ENCODE peak calls at places on chromosomes 16 and 17, in eight cellular contexts. One of them, this sample, is unnamed.

GRCh38 chr17:10429416-10430045 is 7.8 kb upstream of the MYH8 start:
- DNase-seq in psoas muscle: no peak
- DNase-seq in cardiac muscle cell: peak; percentile 53
- DNase-seq in GM23338: peak; percentile 14
- DNase-seq in GM23248: peak; percentile 30
- DNase-seq in astrocyte of the spinal cord: peak; percentile 2
- DNase-seq in lower lobe of right lung: no peak
- DNase-seq in mesendoderm: peak; percentile 5
- DNase-seq in this sample: no peak

GRCh38 chr17:49224997-49225337 is 5.6 kb downstream of the PHOSPHO1 start:
- DNase-seq in psoas muscle: no peak
- DNase-seq in cardiac muscle cell: no peak
- DNase-seq in GM23338: no peak
- DNase-seq in GM23248: no peak
- DNase-seq in astrocyte of the spinal cord: no peak
- DNase-seq in lower lobe of right lung: no peak
- DNase-seq in mesendoderm: no peak
- DNase-seq in this sample: no peak

GRCh38 chr16:4700997-4701743 is 7.8 kb downstream of the NUDT16L1 start:
- DNase-seq in psoas muscle: peak; percentile 57
- DNase-seq in cardiac muscle cell: no peak
- DNase-seq in GM23338: no peak
- DNase-seq in GM23248: no peak
- DNase-seq in astrocyte of the spinal cord: no peak
- DNase-seq in lower lobe of right lung: no peak
- DNase-seq in mesendoderm: no peak
- DNase-seq in this sample: no peak

GRCh38 chr17:64401244-64401860 is 10.7 kb upstream of the PECAM1 start:
- DNase-seq in psoas muscle: no peak
- DNase-seq in cardiac muscle cell: no peak
- DNase-seq in GM23338: no peak
- DNase-seq in GM23248: no peak
- DNase-seq in astrocyte of the spinal cord: no peak
- DNase-seq in lower lobe of right lung: no peak
- DNase-seq in mesendoderm: no peak
- DNase-seq in this sample: no peak

GRCh38 chr17:28173801-28174200 is 131.3 kb downstream of the NLK start:
- DNase-seq in psoas muscle: no peak
- DNase-seq in cardiac muscle cell: peak; percentile 63
- DNase-seq in GM23338: peak; percentile 30
- DNase-seq in GM23248: no peak
- DNase-seq in astrocyte of the spinal cord: no peak
- DNase-seq in lower lobe of right lung: no peak
- DNase-seq in mesendoderm: peak; percentile 29
- DNase-seq in this sample: no peak

GRCh38 chr17:80945736-80946135 is 45.9 kb upstream of the CHMP6 start:
- DNase-seq in psoas muscle: peak; percentile 30
- DNase-seq in cardiac muscle cell: no peak
- DNase-seq in GM23338: no peak
- DNase-seq in GM23248: no peak
- DNase-seq in astrocyte of the spinal cord: no peak
- DNase-seq in lower lobe of right lung: peak; percentile 40
- DNase-seq in mesendoderm: no peak
- DNase-seq in this sample: no peak

GRCh38 chr17:72030067-72030899 is 90.5 kb upstream of the SOX9 start:
- DNase-seq in psoas muscle: peak; percentile 47
- DNase-seq in cardiac muscle cell: peak; percentile 80
- DNase-seq in GM23338: peak; percentile 94
- DNase-seq in GM23248: peak; percentile 80
- DNase-seq in astrocyte of the spinal cord: peak; percentile 67
- DNase-seq in lower lobe of right lung: peak; percentile 41
- DNase-seq in mesendoderm: peak; percentile 97
- DNase-seq in this sample: peak; percentile 77

GRCh38 chr16:30761427-30761927 is 385 bp downstream of the CFAP119 start:
- DNase-seq in psoas muscle: peak; percentile 65
- DNase-seq in cardiac muscle cell: peak; percentile 30
- DNase-seq in GM23338: peak; percentile 80
- DNase-seq in GM23248: peak; percentile 61
- DNase-seq in astrocyte of the spinal cord: peak; percentile 22
- DNase-seq in lower lobe of right lung: no peak
- DNase-seq in mesendoderm: peak; percentile 61
- DNase-seq in this sample: peak; percentile 37

GRCh38 chr17:80263253-80264047 is 2.8 kb downstream of the RNF213 start:
- DNase-seq in psoas muscle: peak; percentile 88
- DNase-seq in cardiac muscle cell: peak; percentile 82
- DNase-seq in GM23338: peak; percentile 42
- DNase-seq in GM23248: peak; percentile 96
- DNase-seq in astrocyte of the spinal cord: peak; percentile 82
- DNase-seq in lower lobe of right lung: peak; percentile 90
- DNase-seq in mesendoderm: peak; percentile 51
- DNase-seq in this sample: no peak

DNA sequence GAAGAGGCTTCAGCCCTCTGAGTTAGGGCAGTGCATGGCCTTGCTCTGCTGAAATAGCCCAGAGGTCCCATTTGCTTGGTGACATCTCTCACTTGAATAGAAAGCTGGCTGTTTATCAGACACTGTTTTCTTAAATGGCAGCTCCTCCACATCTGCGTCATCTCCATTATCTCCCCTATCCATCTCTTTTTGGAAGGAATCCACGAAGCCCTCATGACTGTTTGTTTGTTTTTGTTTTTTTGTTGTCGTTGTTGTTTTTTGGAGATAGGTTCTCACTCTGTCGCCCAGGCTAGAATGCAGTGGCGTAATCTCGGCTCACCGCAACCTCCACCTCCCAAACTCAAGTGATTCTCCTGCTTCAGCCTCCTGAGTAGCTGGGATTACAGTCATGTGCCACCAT is 16.6 kb downstream of the NAA60 start:
- DNase-seq in psoas muscle: no peak
- DNase-seq in cardiac muscle cell: no peak
- DNase-seq in GM23338: no peak
- DNase-seq in GM23248: peak; percentile 12
- DNase-seq in astrocyte of the spinal cord: no peak
- DNase-seq in lower lobe of right lung: no peak
- DNase-seq in mesendoderm: no peak
- DNase-seq in this sample: no peak
- H3K4me3 ChIP-seq in psoas muscle: peak overlapping the region; percentile 18
- H3K4me3 ChIP-seq in cardiac muscle cell: peak overlapping the region; percentile 66
- H3K4me3 ChIP-seq in GM23338: peak overlapping the region; percentile 15
- H3K4me3 ChIP-seq in GM23248: peak overlapping the region; percentile 90
- H3K4me3 ChIP-seq in astrocyte of the spinal cord: no peak overlapping the region
- H3K4me3 ChIP-seq in lower lobe of right lung: no peak overlapping the region
- H3K4me3 ChIP-seq in mesendoderm: no peak overlapping the region
- H3K4me3 ChIP-seq in this sample: no peak overlapping the region

GRCh38 chr16:64181526-64181925 is 940.3 kb downstream of the CDH11 start:
- DNase-seq in psoas muscle: no peak
- DNase-seq in cardiac muscle cell: no peak
- DNase-seq in GM23338: no peak
- DNase-seq in GM23248: no peak
- DNase-seq in astrocyte of the spinal cord: no peak
- DNase-seq in lower lobe of right lung: no peak
- DNase-seq in mesendoderm: no peak
- DNase-seq in this sample: no peak

GRCh38 chr16:64184156-64184555 is 937.7 kb downstream of the CDH11 start:
- DNase-seq in psoas muscle: no peak
- DNase-seq in cardiac muscle cell: no peak
- DNase-seq in GM23338: no peak
- DNase-seq in GM23248: peak; percentile 4
- DNase-seq in astrocyte of the spinal cord: no peak
- DNase-seq in lower lobe of right lung: no peak
- DNase-seq in mesendoderm: no peak
- DNase-seq in this sample: no peak

GRCh38 chr16:64180136-64180900 is 941.5 kb downstream of the CDH11 start:
- DNase-seq in psoas muscle: no peak
- DNase-seq in cardiac muscle cell: no peak
- DNase-seq in GM23338: no peak
- DNase-seq in GM23248: no peak
- DNase-seq in astrocyte of the spinal cord: no peak
- DNase-seq in lower lobe of right lung: no peak
- DNase-seq in mesendoderm: no peak
- DNase-seq in this sample: no peak

GRCh38 chr16:64182985-64183384 is 938.9 kb downstream of the CDH11 start:
- DNase-seq in psoas muscle: no peak
- DNase-seq in cardiac muscle cell: no peak
- DNase-seq in GM23338: no peak
- DNase-seq in GM23248: no peak
- DNase-seq in astrocyte of the spinal cord: no peak
- DNase-seq in lower lobe of right lung: no peak
- DNase-seq in mesendoderm: no peak
- DNase-seq in this sample: no peak
- H3K4me3 ChIP-seq in psoas muscle: no peak overlapping the region
- H3K4me3 ChIP-seq in cardiac muscle cell: no peak overlapping the region
- H3K4me3 ChIP-seq in GM23338: no peak overlapping the region
- H3K4me3 ChIP-seq in GM23248: no peak overlapping the region
- H3K4me3 ChIP-seq in astrocyte of the spinal cord: no peak overlapping the region
- H3K4me3 ChIP-seq in lower lobe of right lung: no peak overlapping the region
- H3K4me3 ChIP-seq in mesendoderm: no peak overlapping the region
- H3K4me3 ChIP-seq in this sample: no peak overlapping the region

GRCh38 chr17:74860229-74860998 is 729 bp upstream of the GRIN2C start:
- DNase-seq in psoas muscle: no peak
- DNase-seq in cardiac muscle cell: no peak
- DNase-seq in GM23338: peak; percentile 52
- DNase-seq in GM23248: no peak
- DNase-seq in astrocyte of the spinal cord: no peak
- DNase-seq in lower lobe of right lung: no peak
- DNase-seq in mesendoderm: no peak
- DNase-seq in this sample: no peak
- H3K4me3 ChIP-seq in psoas muscle: peak overlapping the region; percentile 56
- H3K4me3 ChIP-seq in cardiac muscle cell: peak overlapping the region; percentile 17
- H3K4me3 ChIP-seq in GM23338: peak overlapping the region; percentile 60
- H3K4me3 ChIP-seq in GM23248: no peak overlapping the region
- H3K4me3 ChIP-seq in astrocyte of the spinal cord: no peak overlapping the region
- H3K4me3 ChIP-seq in lower lobe of right lung: peak overlapping the region; percentile 28
- H3K4me3 ChIP-seq in mesendoderm: no peak overlapping the region
- H3K4me3 ChIP-seq in this sample: no peak overlapping the region

GRCh38 chr16:2206420-2206779 is 1.1 kb downstream of the MLST8 start:
- DNase-seq in psoas muscle: no peak
- DNase-seq in cardiac muscle cell: no peak
- DNase-seq in GM23338: no peak
- DNase-seq in GM23248: no peak
- DNase-seq in astrocyte of the spinal cord: no peak
- DNase-seq in lower lobe of right lung: peak; percentile 41
- DNase-seq in mesendoderm: no peak
- DNase-seq in this sample: no peak
- H3K4me3 ChIP-seq in psoas muscle: peak overlapping the region; percentile 81
- H3K4me3 ChIP-seq in cardiac muscle cell: peak overlapping the region; percentile 75
- H3K4me3 ChIP-seq in GM23338: peak overlapping the region; percentile 95
- H3K4me3 ChIP-seq in GM23248: peak overlapping the region; percentile 83
- H3K4me3 ChIP-seq in astrocyte of the spinal cord: peak overlapping the region; percentile 80
- H3K4me3 ChIP-seq in lower lobe of right lung: peak overlapping the region; percentile 86
- H3K4me3 ChIP-seq in mesendoderm: no peak overlapping the region
- H3K4me3 ChIP-seq in this sample: peak overlapping the region; percentile 97

This sample was measured in MG63.